ENCODE peak calls at places on chromosomes 1 and 21, in four cellular contexts. One of them, this sample, is unnamed.

GRCh38 chr21:42162831-42163510 is 56.0 kb upstream of the ABCG1 start:
- DNase-seq in Panc1: no peak
- DNase-seq in activated CD4-positive, alpha-beta T cell treated with anti-CD3 and anti-CD28 coated beads, Interleukin-2, amount 50 U/mL, for 4 hours: no peak
- DNase-seq in T-helper 9 cell: no peak
- DNase-seq in this sample: no peak

GRCh38 chr21:25790122-25790951 is 55.6 kb downstream of the GABPA start:
- DNase-seq in Panc1: peak
- DNase-seq in activated CD4-positive, alpha-beta T cell treated with anti-CD3 and anti-CD28 coated beads, Interleukin-2, amount 50 U/mL, for 4 hours: no peak
- DNase-seq in T-helper 9 cell: no peak
- DNase-seq in this sample: no peak

GRCh38 chr21:15250384-15250783 is 185.6 kb upstream of the NRIP1 start:
- DNase-seq in Panc1: no peak
- DNase-seq in activated CD4-positive, alpha-beta T cell treated with anti-CD3 and anti-CD28 coated beads, Interleukin-2, amount 50 U/mL, for 4 hours: no peak
- DNase-seq in T-helper 9 cell: no peak
- DNase-seq in this sample: no peak

GRCh38 chr1:221100196-221100950 is 221.1 kb downstream of the HLX start:
- DNase-seq in Panc1: no peak
- DNase-seq in activated CD4-positive, alpha-beta T cell treated with anti-CD3 and anti-CD28 coated beads, Interleukin-2, amount 50 U/mL, for 4 hours: no peak
- DNase-seq in T-helper 9 cell: no peak
- DNase-seq in this sample: no peak

GRCh38 chr21:43305336-43305665 is 121.6 kb downstream of the SIK1 start:
- DNase-seq in Panc1: no peak
- DNase-seq in activated CD4-positive, alpha-beta T cell treated with anti-CD3 and anti-CD28 coated beads, Interleukin-2, amount 50 U/mL, for 4 hours: no peak
- DNase-seq in T-helper 9 cell: no peak
- DNase-seq in this sample: no peak

GRCh38 chr1:151908228-151908691 is 1.1 kb downstream of the THEM4 start:
- DNase-seq in Panc1: no peak
- DNase-seq in activated CD4-positive, alpha-beta T cell treated with anti-CD3 and anti-CD28 coated beads, Interleukin-2, amount 50 U/mL, for 4 hours: no peak
- DNase-seq in T-helper 9 cell: no peak
- DNase-seq in this sample: no peak

GRCh38 chr1:114803001-114803400 is 22.5 kb upstream of the SIKE1 start:
- DNase-seq in Panc1: no peak
- DNase-seq in activated CD4-positive, alpha-beta T cell treated with anti-CD3 and anti-CD28 coated beads, Interleukin-2, amount 50 U/mL, for 4 hours: no peak
- DNase-seq in T-helper 9 cell: no peak
- DNase-seq in this sample: no peak

GRCh38 chr1:230976825-230977747 is 1.6 kb downstream of the TTC13 start:
- DNase-seq in Panc1: no peak
- DNase-seq in activated CD4-positive, alpha-beta T cell treated with anti-CD3 and anti-CD28 coated beads, Interleukin-2, amount 50 U/mL, for 4 hours: peak
- DNase-seq in T-helper 9 cell: peak
- DNase-seq in this sample: peak

GRCh38 chr1:236002572-236002971 is 62.3 kb downstream of the NID1 start:
- DNase-seq in Panc1: no peak
- DNase-seq in activated CD4-positive, alpha-beta T cell treated with anti-CD3 and anti-CD28 coated beads, Interleukin-2, amount 50 U/mL, for 4 hours: no peak
- DNase-seq in T-helper 9 cell: no peak
- DNase-seq in this sample: no peak

GRCh38 chr1:203327684-203328457 is 22.6 kb downstream of the BTG2 start:
- DNase-seq in Panc1: peak
- DNase-seq in activated CD4-positive, alpha-beta T cell treated with anti-CD3 and anti-CD28 coated beads, Interleukin-2, amount 50 U/mL, for 4 hours: peak
- DNase-seq in T-helper 9 cell: peak
- DNase-seq in this sample: peak

GRCh38 chr1:162210171-162210570 is 140.7 kb downstream of the NOS1AP start:
- DNase-seq in Panc1: no peak
- DNase-seq in activated CD4-positive, alpha-beta T cell treated with anti-CD3 and anti-CD28 coated beads, Interleukin-2, amount 50 U/mL, for 4 hours: no peak
- DNase-seq in T-helper 9 cell: no peak
- DNase-seq in this sample: no peak

GRCh38 chr1:39657923-39658485 is 13.9 kb downstream of the NT5C1A start:
- DNase-seq in Panc1: peak
- DNase-seq in activated CD4-positive, alpha-beta T cell treated with anti-CD3 and anti-CD28 coated beads, Interleukin-2, amount 50 U/mL, for 4 hours: peak
- DNase-seq in T-helper 9 cell: peak
- DNase-seq in this sample: peak